ENCODE peak calls at places on chromosomes 16 and 17, in seven cellular contexts. One of them, this sample, is unnamed.
A peak's percentile ranks its signal among the peaks of the same experiment; 100 is the strongest.

GRCh38 chr16:24525970-24526559 is 13.3 kb upstream of the RBBP6 start:
- DNase-seq in GM12878: no peak
- DNase-seq in HCT116: no peak
- DNase-seq in HepG2: peak; percentile 58
- DNase-seq in H1: peak; percentile 26
- DNase-seq in SK-N-SH: no peak
- DNase-seq in K562: no peak
- DNase-seq in this sample: peak; percentile 70

GRCh38 chr17:51748749-51749604 is 409.5 kb downstream of the CA10 start:
- DNase-seq in HCT116: no peak
- DNase-seq in K562: no peak
- DNase-seq in H1: no peak
- DNase-seq in SK-N-SH: no peak
- DNase-seq in HepG2: no peak
- DNase-seq in GM12878: no peak
- DNase-seq in this sample: no peak

GRCh38 chr16:52318259-52319008 is 228.5 kb downstream of the TOX3 start:
- DNase-seq in GM12878: no peak
- DNase-seq in HCT116: no peak
- DNase-seq in K562: no peak
- DNase-seq in SK-N-SH: no peak
- DNase-seq in H1: no peak
- DNase-seq in HepG2: no peak
- DNase-seq in this sample: no peak

GRCh38 chr16:86214326-86215232 is 295.7 kb upstream of the FOXF1 start:
- DNase-seq in GM12878: no peak
- DNase-seq in H1: no peak
- DNase-seq in HCT116: no peak
- DNase-seq in HepG2: no peak
- DNase-seq in K562: no peak
- DNase-seq in SK-N-SH: no peak
- DNase-seq in this sample: no peak

GRCh38 chr16:77723108-77723514 is 797 bp downstream of the NUDT7 start:
- DNase-seq in HepG2: no peak
- DNase-seq in SK-N-SH: peak; percentile 58
- DNase-seq in GM12878: no peak
- DNase-seq in K562: peak; percentile 24
- DNase-seq in HCT116: no peak
- DNase-seq in H1: no peak
- DNase-seq in this sample: peak; percentile 6

GRCh38 chr17:76136276-76137025 is 4.6 kb downstream of the FOXJ1 start:
- DNase-seq in SK-N-SH: peak; percentile 55
- DNase-seq in H1: peak; percentile 78
- DNase-seq in GM12878: no peak
- DNase-seq in HCT116: no peak
- DNase-seq in HepG2: no peak
- DNase-seq in K562: no peak
- DNase-seq in this sample: no peak

GRCh38 chr16:76371441-76371840 is 94.2 kb downstream of the CNTNAP4 start:
- DNase-seq in HepG2: no peak
- DNase-seq in K562: no peak
- DNase-seq in SK-N-SH: no peak
- DNase-seq in H1: no peak
- DNase-seq in GM12878: no peak
- DNase-seq in HCT116: no peak
- DNase-seq in this sample: no peak

GRCh38 chr16:2438121-2438520 is 8.9 kb downstream of the CCNF start:
- DNase-seq in H1: no peak
- DNase-seq in GM12878: no peak
- DNase-seq in HCT116: no peak
- DNase-seq in HepG2: no peak
- DNase-seq in K562: no peak
- DNase-seq in SK-N-SH: no peak
- DNase-seq in this sample: no peak

GRCh38 chr17:4446326-4447051 is 12.7 kb downstream of the SPNS3 start:
- DNase-seq in H1: no peak
- DNase-seq in HepG2: no peak
- DNase-seq in K562: no peak
- DNase-seq in HCT116: no peak
- DNase-seq in GM12878: no peak
- DNase-seq in SK-N-SH: no peak
- DNase-seq in this sample: no peak

GRCh38 chr16:28964527-28964926 is 10.1 kb upstream of the SPNS1 start:
- DNase-seq in K562: no peak
- DNase-seq in GM12878: no peak
- DNase-seq in SK-N-SH: no peak
- DNase-seq in HCT116: no peak
- DNase-seq in HepG2: no peak
- DNase-seq in H1: no peak
- DNase-seq in this sample: no peak

GRCh38 chr17:32912218-32912897 is 15.6 kb upstream of the TMEM98 start:
- DNase-seq in H1: no peak
- DNase-seq in GM12878: no peak
- DNase-seq in K562: peak; percentile 83
- DNase-seq in HCT116: no peak
- DNase-seq in HepG2: peak; percentile 84
- DNase-seq in SK-N-SH: no peak
- DNase-seq in this sample: peak; percentile 95

GRCh38 chr16:1070084-1070987 is 2.2 kb upstream of the SSTR5 start:
- DNase-seq in HepG2: no peak
- DNase-seq in GM12878: no peak
- DNase-seq in K562: no peak
- DNase-seq in HCT116: no peak
- DNase-seq in SK-N-SH: no peak
- DNase-seq in H1: no peak
- DNase-seq in this sample: no peak

GRCh38 chr17:46020998-46021397 is 21.9 kb downstream of the STH start:
- DNase-seq in HCT116: no peak
- DNase-seq in GM12878: no peak
- DNase-seq in HepG2: no peak
- DNase-seq in H1: no peak
- DNase-seq in SK-N-SH: no peak
- DNase-seq in K562: no peak
- DNase-seq in this sample: no peak

GRCh38 chr16:72536673-72537435 is 364.9 kb upstream of the PMFBP1 start:
- DNase-seq in H1: no peak
- DNase-seq in K562: no peak
- DNase-seq in SK-N-SH: no peak
- DNase-seq in HepG2: no peak
- DNase-seq in HCT116: no peak
- DNase-seq in GM12878: no peak
- DNase-seq in this sample: no peak

GRCh38 chr17:31554930-31555329 is 163.5 kb downstream of the RAB11FIP4 start:
- DNase-seq in H1: no peak
- DNase-seq in K562: no peak
- DNase-seq in HCT116: no peak
- DNase-seq in HepG2: no peak
- DNase-seq in SK-N-SH: no peak
- DNase-seq in GM12878: no peak
- DNase-seq in this sample: no peak

GRCh38 chr16:82653550-82654511 is 27.1 kb downstream of the CDH13 start:
- DNase-seq in K562: no peak
- DNase-seq in HepG2: peak; percentile 19
- DNase-seq in H1: no peak
- DNase-seq in SK-N-SH: no peak
- DNase-seq in GM12878: peak; percentile 90
- DNase-seq in HCT116: peak; percentile 37
- DNase-seq in this sample: no peak

GRCh38 chr16:86566601-86566965 is at the start of gene FOXC2:
- DNase-seq in HepG2: no peak
- DNase-seq in H1: peak; percentile 96
- DNase-seq in GM12878: no peak
- DNase-seq in K562: peak; percentile 68
- DNase-seq in HCT116: no peak
- DNase-seq in SK-N-SH: peak; percentile 75
- DNase-seq in this sample: no peak

GRCh38 chr17:47851764-47852112 is 775 bp upstream of the SP6 start:
- DNase-seq in SK-N-SH: no peak
- DNase-seq in GM12878: no peak
- DNase-seq in K562: peak; percentile 48
- DNase-seq in HepG2: no peak
- DNase-seq in H1: peak; percentile 75
- DNase-seq in HCT116: no peak
- DNase-seq in this sample: no peak

GRCh38 chr17:61381537-61381936 is 18.1 kb upstream of the TBX2 start:
- DNase-seq in HepG2: no peak
- DNase-seq in K562: no peak
- DNase-seq in HCT116: no peak
- DNase-seq in H1: no peak
- DNase-seq in GM12878: no peak
- DNase-seq in SK-N-SH: peak; percentile 76
- DNase-seq in this sample: no peak

GRCh38 chr17:40107266-40107980 is 7.0 kb upstream of the NR1D1 start:
- DNase-seq in HCT116: no peak
- DNase-seq in K562: no peak
- DNase-seq in GM12878: no peak
- DNase-seq in SK-N-SH: no peak
- DNase-seq in H1: peak; percentile 62
- DNase-seq in HepG2: peak; percentile 41
- DNase-seq in this sample: no peak

GRCh38 chr17:77637807-77638182 is 320.7 kb upstream of the TNRC6C start:
- DNase-seq in H1: no peak
- DNase-seq in HCT116: no peak
- DNase-seq in SK-N-SH: peak; percentile 68
- DNase-seq in GM12878: no peak
- DNase-seq in K562: no peak
- DNase-seq in HepG2: no peak
- DNase-seq in this sample: no peak

GRCh38 chr17:80195671-80196529 is 24.2 kb downstream of the SGSH start:
- DNase-seq in HCT116: no peak
- DNase-seq in K562: peak; percentile 69
- DNase-seq in HepG2: peak; percentile 48
- DNase-seq in GM12878: no peak
- DNase-seq in SK-N-SH: peak; percentile 70
- DNase-seq in H1: peak; percentile 90
- DNase-seq in this sample: no peak

GRCh38 chr16:17459903-17460521 is 10.7 kb downstream of the XYLT1 start:
- DNase-seq in K562: no peak
- DNase-seq in HCT116: no peak
- DNase-seq in SK-N-SH: no peak
- DNase-seq in H1: no peak
- DNase-seq in GM12878: no peak
- DNase-seq in HepG2: no peak
- DNase-seq in this sample: no peak

GRCh38 chr17:41695134-41695661 is 6.5 kb downstream of the EIF1 start:
- DNase-seq in GM12878: no peak
- DNase-seq in HCT116: no peak
- DNase-seq in SK-N-SH: no peak
- DNase-seq in K562: no peak
- DNase-seq in HepG2: no peak
- DNase-seq in H1: no peak
- DNase-seq in this sample: no peak

GRCh38 chr16:15946257-15947044 is 3.0 kb upstream of the ABCC1 start:
- DNase-seq in HCT116: no peak
- DNase-seq in GM12878: no peak
- DNase-seq in K562: no peak
- DNase-seq in H1: no peak
- DNase-seq in SK-N-SH: no peak
- DNase-seq in HepG2: peak; percentile 91
- DNase-seq in this sample: peak; percentile 54

GRCh38 chr16:30335598-30336474 is 19.3 kb downstream of the CD2BP2 start:
- DNase-seq in K562: no peak
- DNase-seq in H1: no peak
- DNase-seq in HepG2: peak; percentile 96
- DNase-seq in GM12878: peak; percentile 23
- DNase-seq in HCT116: no peak
- DNase-seq in SK-N-SH: no peak
- DNase-seq in this sample: peak; percentile 42
- TF ChIP-seq JUND in K562: no peak
- TF ChIP-seq JUND in H1: no peak
- TF ChIP-seq JUND in HepG2: no peak
- TF ChIP-seq JUND in GM12878: no peak
- TF ChIP-seq JUND in HCT116: no peak
- TF ChIP-seq JUND in SK-N-SH: no peak
- TF ChIP-seq JUND in this sample: no peak

GRCh38 chr16:83899272-83899897 is 470 bp downstream of the MLYCD start:
- DNase-seq in GM12878: no peak
- DNase-seq in H1: peak; percentile 76
- DNase-seq in K562: peak; percentile 71
- DNase-seq in HCT116: no peak
- DNase-seq in HepG2: no peak
- DNase-seq in SK-N-SH: peak; percentile 78
- DNase-seq in this sample: peak; percentile 40

GRCh38 chr16:83899978-83900377 is 1.1 kb downstream of the MLYCD start:
- DNase-seq in K562: no peak
- DNase-seq in SK-N-SH: no peak
- DNase-seq in HCT116: no peak
- DNase-seq in GM12878: no peak
- DNase-seq in HepG2: peak; percentile 62
- DNase-seq in H1: no peak
- DNase-seq in this sample: no peak

GRCh38 chr16:83901101-83901500 is 2.2 kb downstream of the MLYCD start:
- DNase-seq in SK-N-SH: no peak
- DNase-seq in K562: no peak
- DNase-seq in HCT116: no peak
- DNase-seq in H1: no peak
- DNase-seq in HepG2: no peak
- DNase-seq in GM12878: no peak
- DNase-seq in this sample: no peak

GRCh38 chr16:83898463-83899271 is at the start of gene MLYCD:
- DNase-seq in HCT116: peak; percentile 44
- DNase-seq in H1: peak; percentile 80
- DNase-seq in SK-N-SH: peak; percentile 98
- DNase-seq in HepG2: peak; percentile 76
- DNase-seq in GM12878: no peak
- DNase-seq in K562: peak; percentile 99
- DNase-seq in this sample: peak; percentile 85

GRCh38 chr16:83900611-83901010 is 1.7 kb downstream of the MLYCD start:
- DNase-seq in SK-N-SH: no peak
- DNase-seq in H1: no peak
- DNase-seq in HepG2: no peak
- DNase-seq in K562: no peak
- DNase-seq in HCT116: no peak
- DNase-seq in GM12878: no peak
- DNase-seq in this sample: no peak
- TF ChIP-seq JUND in SK-N-SH: no peak
- TF ChIP-seq JUND in H1: no peak
- TF ChIP-seq JUND in HepG2: no peak
- TF ChIP-seq JUND in K562: no peak
- TF ChIP-seq JUND in HCT116: no peak
- TF ChIP-seq JUND in GM12878: no peak
- TF ChIP-seq JUND in this sample: no peak

GRCh38 chr17:48878920-48879898 is 13.4 kb upstream of the ATP5MC1 start:
- DNase-seq in HepG2: peak; percentile 80
- DNase-seq in HCT116: peak; percentile 82
- DNase-seq in GM12878: peak; percentile 55
- DNase-seq in H1: peak; percentile 61
- DNase-seq in K562: peak; percentile 90
- DNase-seq in SK-N-SH: peak; percentile 87
- DNase-seq in this sample: peak; percentile 79
- TF ChIP-seq JUND in HepG2: no peak
- TF ChIP-seq JUND in HCT116: no peak
- TF ChIP-seq JUND in GM12878: no peak
- TF ChIP-seq JUND in H1: no peak
- TF ChIP-seq JUND in K562: no peak
- TF ChIP-seq JUND in SK-N-SH: no peak
- TF ChIP-seq JUND in this sample: no peak

DNA sequence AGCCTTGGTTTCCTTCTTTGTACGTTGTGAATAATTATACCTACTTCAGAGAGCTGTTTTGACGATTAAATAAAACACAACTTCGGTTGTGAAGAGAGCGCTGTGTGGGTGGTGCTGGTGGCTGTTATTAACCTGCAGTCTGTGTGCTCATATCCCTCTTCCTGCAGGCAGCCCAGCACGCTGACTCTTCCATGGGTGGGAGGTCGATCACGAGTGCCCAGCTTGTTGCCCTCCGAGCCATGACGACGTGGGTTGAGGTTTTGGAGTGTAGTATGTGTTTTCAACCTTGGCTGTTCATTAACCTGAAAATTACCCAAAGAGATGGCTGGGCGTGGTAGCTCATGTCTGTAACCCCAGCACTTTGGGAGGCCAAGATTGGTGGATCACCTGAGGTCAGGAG is 11.3 kb upstream of the GCSH start:
- DNase-seq in H1: no peak
- DNase-seq in K562: no peak
- DNase-seq in HCT116: no peak
- DNase-seq in GM12878: no peak
- DNase-seq in HepG2: peak; percentile 48
- DNase-seq in SK-N-SH: no peak
- DNase-seq in this sample: no peak
- TF ChIP-seq JUND in H1: no peak
- TF ChIP-seq JUND in K562: no peak
- TF ChIP-seq JUND in HCT116: no peak
- TF ChIP-seq JUND in GM12878: no peak
- TF ChIP-seq JUND in HepG2: peak; percentile 14
- TF ChIP-seq JUND in SK-N-SH: no peak
- TF ChIP-seq JUND in this sample: no peak